ENCODE peak calls at places on chromosomes 16 and 17, in ten cellular contexts. F is uterus, L is IMR-90, G is PC-3, D is left lung, V is PC-9, P is Peyer's patch, Z is esophagus squamous epithelium, S is ovary, W is sigmoid colon. B is an unnamed sample.

GRCh38 chr17:49359990-49360795 is 1.9 kb downstream of the ZNF652 start:
- DNase-seq in F (no peak), L (no peak), G (peak; percentile 18), D (no peak), V (no peak), P (no peak), Z (no peak), S (no peak), W (no peak), B (no peak)

GRCh38 chr16:89923640-89924297 is 627 bp downstream of the TUBB3 start:
- DNase-seq in F (no peak), L (no peak), G (no peak), D (peak; percentile 80), V (no peak), P (peak; percentile 48), Z (no peak), S (no peak), W (no peak), B (no peak)

GRCh38 chr17:44829558-44830358 is at the start of gene GJC1:
- DNase-seq in F (peak; percentile 50), L (no peak), G (peak; percentile 41), D (peak; percentile 81), V (no peak), P (no peak), Z (no peak), S (no peak), W (peak; percentile 78), B (no peak)

GRCh38 chr17:15194859-15195277 is 70.3 kb downstream of the PMP22 start:
- DNase-seq in F (no peak), L (peak; percentile 2), G (no peak), D (no peak), V (no peak), P (no peak), Z (no peak), S (no peak), W (no peak), B (no peak)

GRCh38 chr17:34765291-34765690 is 185.9 kb downstream of the TMEM132E start:
- DNase-seq in F (no peak), L (no peak), G (no peak), D (no peak), V (no peak), P (no peak), Z (no peak), S (no peak), W (no peak), B (no peak)

GRCh38 chr17:77450742-77451270 is 310.0 kb downstream of the SEC14L1 start:
- DNase-seq in F (no peak), L (no peak), G (no peak), D (no peak), V (no peak), P (no peak), Z (no peak), S (no peak), W (no peak), B (no peak)

GRCh38 chr17:56902350-56902749 is 11.5 kb downstream of the TRIM25 start:
- DNase-seq in F (no peak), L (peak; percentile 34), G (peak; percentile 94), D (no peak), V (no peak), P (no peak), Z (no peak), S (no peak), W (no peak), B (peak; percentile 51)

GRCh38 chr17:9714801-9715200 is 69.5 kb downstream of the USP43 start:
- DNase-seq in F (no peak), L (no peak), G (no peak), D (no peak), V (no peak), P (no peak), Z (no peak), S (no peak), W (no peak), B (no peak)

GRCh38 chr17:8911205-8911604 is 43.7 kb upstream of the PIK3R6 start:
- DNase-seq in F (no peak), L (no peak), G (no peak), D (peak; percentile 73), V (no peak), P (no peak), Z (no peak), S (no peak), W (no peak), B (no peak)

GRCh38 chr17:2707721-2708584 is 3.6 kb downstream of the CLUH start:
- DNase-seq in F (peak; percentile 44), L (no peak), G (no peak), D (peak; percentile 78), V (peak; percentile 24), P (no peak), Z (no peak), S (no peak), W (peak; percentile 74), B (no peak)

GRCh38 chr16:62135903-62136302 is 99.7 kb upstream of the CDH8 start:
- DNase-seq in F (no peak), L (no peak), G (no peak), D (no peak), V (no peak), P (no peak), Z (no peak), S (no peak), W (no peak), B (no peak)

GRCh38 chr17:14748036-14748715 is 447.3 kb downstream of the HS3ST3B1 start:
- DNase-seq in F (no peak), L (no peak), G (peak; percentile 88), D (peak; percentile 71), V (peak; percentile 44), P (no peak), Z (no peak), S (no peak), W (no peak), B (no peak)

GRCh38 chr17:78144736-78145641 is 1.2 kb upstream of the C17orf99 start:
- DNase-seq in F (peak; percentile 64), L (no peak), G (peak; percentile 65), D (peak; percentile 91), V (peak; percentile 84), P (no peak), Z (no peak), S (peak; percentile 56), W (peak; percentile 80), B (no peak)

GRCh38 chr17:36602924-36603384 is 1.6 kb downstream of the MRM1 start:
- DNase-seq in F (peak; percentile 36), L (peak; percentile 69), G (peak; percentile 72), D (no peak), V (peak; percentile 53), P (no peak), Z (no peak), S (peak; percentile 68), W (peak; percentile 68), B (no peak)

GRCh38 chr17:49343273-49343672 is 18.8 kb downstream of the ZNF652 start:
- DNase-seq in F (no peak), L (peak; percentile 78), G (peak; percentile 15), D (no peak), V (no peak), P (no peak), Z (no peak), S (no peak), W (no peak), B (peak; percentile 9)

GRCh38 chr17:20156196-20157077 is 147.3 kb downstream of the SPECC1 start:
- DNase-seq in F (peak; percentile 18), L (peak; percentile 25), G (peak; percentile 84), D (peak; percentile 87), V (peak; percentile 81), P (peak; percentile 79), Z (no peak), S (peak; percentile 34), W (no peak), B (peak; percentile 70)

GRCh38 chr16:69106491-69107291 is 1.2 kb downstream of the HAS3 start:
- DNase-seq in F (no peak), L (no peak), G (no peak), D (peak; percentile 71), V (no peak), P (no peak), Z (no peak), S (no peak), W (no peak), B (no peak)

GRCh38 chr17:37358098-37358829 is 17.5 kb upstream of the C17orf78 start:
- DNase-seq in F (peak; percentile 47), L (peak; percentile 44), G (peak; percentile 42), D (peak; percentile 75), V (peak; percentile 67), P (peak; percentile 67), Z (no peak), S (peak; percentile 52), W (peak; percentile 77), B (no peak)

GRCh38 chr16:8517280-8517679 is 73.0 kb downstream of the TMEM114 start:
- DNase-seq in F (no peak), L (no peak), G (no peak), D (no peak), V (no peak), P (no peak), Z (no peak), S (no peak), W (no peak), B (no peak)

DNA sequence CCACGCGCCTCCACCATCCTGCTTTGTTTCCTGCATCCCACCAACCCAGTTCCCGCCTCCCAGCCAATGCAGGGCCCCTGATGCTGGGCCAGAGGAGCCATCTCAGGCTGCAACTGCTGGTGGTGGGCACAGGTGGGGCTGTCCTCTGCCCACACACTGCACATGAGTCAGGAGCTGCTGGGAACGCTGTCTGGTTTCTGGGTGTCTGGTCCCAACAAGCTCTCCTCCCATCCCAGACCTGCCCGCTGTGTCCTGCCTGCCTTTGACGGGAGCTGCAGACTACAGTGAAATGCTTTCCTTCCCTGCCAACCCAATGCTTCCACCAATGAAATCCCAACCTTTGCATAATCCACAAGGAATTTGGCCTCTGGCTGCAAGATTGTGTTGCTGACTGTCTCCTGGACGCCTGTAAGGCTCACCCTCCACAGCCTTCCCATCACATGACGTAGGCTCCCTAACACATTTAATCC is 98.9 kb downstream of the N4BP1 start:
- DNase-seq in F (no peak), L (peak; percentile 68), G (no peak), D (no peak), V (no peak), P (no peak), Z (no peak), S (no peak), W (peak; percentile 63), B (peak; percentile 100)
- H3K4me1 ChIP-seq in F (no peaks in the 10 kb centered on the region), L (peaks cover 5% of the 10 kb centered on the region), G (no peaks in the 10 kb centered on the region), D (no peaks in the 10 kb centered on the region), V (no peaks in the 10 kb centered on the region), P (no peaks in the 10 kb centered on the region), Z (peaks cover 12% of the 10 kb centered on the region), S (no peaks in the 10 kb centered on the region), W (no peaks in the 10 kb centered on the region), B (peaks cover 12% of the 10 kb centered on the region)

GRCh38 chr17:38453951-38454421 is 25.7 kb downstream of the ARHGAP23 start:
- DNase-seq in F (peak; percentile 52), L (peak; percentile 38), G (peak; percentile 44), D (no peak), V (no peak), P (no peak), Z (no peak), S (peak; percentile 50), W (no peak), B (no peak)
- H3K4me1 ChIP-seq in F (peaks cover 30% of the 10 kb centered on the region), L (peaks cover 54% of the 10 kb centered on the region), G (peaks cover 14% of the 10 kb centered on the region), D (peaks cover 29% of the 10 kb centered on the region), V (peaks cover 70% of the 10 kb centered on the region), P (no peaks in the 10 kb centered on the region), Z (peaks cover 71% of the 10 kb centered on the region), S (peaks cover 19% of the 10 kb centered on the region), W (peaks cover 70% of the 10 kb centered on the region), B (peaks cover 41% of the 10 kb centered on the region)

GRCh38 chr17:50637829-50638571 is 3.3 kb downstream of the ABCC3 start:
- DNase-seq in F (no peak), L (no peak), G (peak; percentile 62), D (peak; percentile 21), V (peak; percentile 79), P (peak; percentile 39), Z (no peak), S (no peak), W (no peak), B (no peak)
- H3K4me1 ChIP-seq in F (peaks cover 11% of the 10 kb centered on the region), L (peaks cover 40% of the 10 kb centered on the region), G (peaks cover 74% of the 10 kb centered on the region), D (peaks cover 36% of the 10 kb centered on the region), V (peaks cover 84% of the 10 kb centered on the region), P (peaks cover 7% of the 10 kb centered on the region), Z (peaks cover 47% of the 10 kb centered on the region), S (peaks cover 21% of the 10 kb centered on the region), W (peaks cover 31% of the 10 kb centered on the region), B (peaks cover 45% of the 10 kb centered on the region)

GRCh38 chr16:27405546-27406451 is 3.8 kb downstream of the IL21R start:
- DNase-seq in F (no peak), L (peak; percentile 17), G (no peak), D (no peak), V (no peak), P (no peak), Z (no peak), S (no peak), W (no peak), B (no peak)
- H3K4me1 ChIP-seq in F (no peaks in the 10 kb centered on the region), L (peaks cover 20% of the 10 kb centered on the region), G (no peaks in the 10 kb centered on the region), D (peaks cover 24% of the 10 kb centered on the region), V (no peaks in the 10 kb centered on the region), P (peaks cover 31% of the 10 kb centered on the region), Z (peaks cover 19% of the 10 kb centered on the region), S (no peaks in the 10 kb centered on the region), W (no peaks in the 10 kb centered on the region), B (peaks cover 8% of the 10 kb centered on the region)